ENCODE peak calls at places on chromosomes 4 and X, in seven cellular contexts. D is suprapubic skin; H is left ventricle myocardium inferior; G is A549; X is CD8-positive, alpha-beta T cell; T is prostate gland; R is heart right ventricle. K is an unnamed sample.

GRCh38 chr4:89110986-89111832 is at the start of gene TIGD2:
- DNase-seq in D (peak; percentile 91), H (peak; percentile 90), G (peak; percentile 70), X (peak; percentile 88), T (peak; percentile 85), R (peak; percentile 89), K (peak; percentile 76)

GRCh38 chr4:111512081-111512774 is 633.0 kb upstream of the FAM241A start:
- DNase-seq in D (no peak), H (no peak), G (peak; percentile 3), X (no peak), T (no peak), R (no peak), K (no peak)

GRCh38 chr4:1952719-1953118 is 56.1 kb downstream of the NELFA start:
- DNase-seq in D (no peak), H (no peak), G (no peak), X (no peak), T (no peak), R (no peak), K (no peak)

GRCh38 chr4:122803788-122804208 is 22.8 kb upstream of the FGF2 start:
- DNase-seq in D (no peak), H (peak; percentile 22), G (no peak), X (no peak), T (no peak), R (peak; percentile 20), K (no peak)

GRCh38 chr4:65018313-65018712 is 609.1 kb upstream of the TECRL start:
- DNase-seq in D (no peak), H (no peak), G (no peak), X (no peak), T (no peak), R (no peak), K (no peak)

GRCh38 chr4:138910201-138910913 is 105.2 kb upstream of the NOCT start:
- DNase-seq in D (no peak), H (no peak), G (peak; percentile 31), X (no peak), T (no peak), R (no peak), K (no peak)

GRCh38 chrX:79715448-79715847 is 299.1 kb upstream of the TBX22 start:
- DNase-seq in D (no peak), H (no peak), G (no peak), X (no peak), T (no peak), R (no peak), K (no peak)

GRCh38 chr4:1777822-1778641 is 15.1 kb upstream of the FGFR3 start:
- DNase-seq in D (no peak), H (no peak), G (peak; percentile 49), X (no peak), T (no peak), R (no peak), K (peak; percentile 85)

GRCh38 chrX:6891404-6891803 is 256.1 kb upstream of the STS start:
- DNase-seq in D (no peak), H (no peak), G (no peak), X (no peak), T (no peak), R (no peak), K (no peak)

GRCh38 chr4:40957281-40957680 is 207.5 kb downstream of the NSUN7 start:
- DNase-seq in D (no peak), H (no peak), G (no peak), X (no peak), T (no peak), R (no peak), K (no peak)

GRCh38 chrX:69538321-69538876 is 34.3 kb downstream of the NALF2 start:
- DNase-seq in D (peak; percentile 84), H (peak; percentile 69), G (peak; percentile 70), X (peak; percentile 68), T (peak; percentile 48), R (peak; percentile 83), K (no peak)

GRCh38 chrX:133968109-133968508 is 17.3 kb downstream of the GPC3 start:
- DNase-seq in D (no peak), H (no peak), G (no peak), X (no peak), T (no peak), R (no peak), K (no peak)

GRCh38 chrX:14267224-14267623 is 237.5 kb upstream of the GEMIN8 start:
- DNase-seq in D (no peak), H (no peak), G (no peak), X (no peak), T (no peak), R (no peak), K (no peak)

GRCh38 chr4:140448830-140449229 is 21.4 kb upstream of the CLGN start:
- DNase-seq in D (no peak), H (no peak), G (no peak), X (no peak), T (no peak), R (no peak), K (no peak)

GRCh38 chr4:111652206-111652605 is 493.0 kb upstream of the FAM241A start:
- DNase-seq in D (no peak), H (no peak), G (no peak), X (no peak), T (no peak), R (no peak), K (no peak)

GRCh38 chrX:14095702-14096101 is 66.0 kb upstream of the GEMIN8 start:
- DNase-seq in D (no peak), H (no peak), G (no peak), X (peak; percentile 19), T (no peak), R (no peak), K (no peak)

GRCh38 chr4:138182838-138183426 is 59.2 kb downstream of the SLC7A11 start:
- DNase-seq in D (no peak), H (no peak), G (peak; percentile 10), X (no peak), T (peak; percentile 24), R (no peak), K (no peak)

GRCh38 chrX:2748171-2748814 is 3.5 kb upstream of the XG start:
- DNase-seq in D (no peak), H (no peak), G (no peak), X (no peak), T (no peak), R (no peak), K (no peak)

GRCh38 chr4:82744284-82744963 is 54.2 kb downstream of the SCD5 start:
- DNase-seq in D (no peak), H (no peak), G (no peak), X (no peak), T (peak; percentile 15), R (no peak), K (no peak)

GRCh38 chr4:22268350-22269025 is 247.4 kb downstream of the ADGRA3 start:
- DNase-seq in D (no peak), H (no peak), G (no peak), X (no peak), T (no peak), R (no peak), K (no peak)

GRCh38 chr4:180169394-180169793 is 2073.8 kb upstream of the TENM3 start:
- DNase-seq in D (no peak), H (no peak), G (no peak), X (no peak), T (no peak), R (no peak), K (no peak)

GRCh38 chrX:152912121-152912520 is 14.3 kb downstream of the ZNF185 start:
- DNase-seq in D (no peak), H (no peak), G (no peak), X (no peak), T (no peak), R (no peak), K (no peak)

GRCh38 chr4:73311428-73311827 is 52.8 kb upstream of the ANKRD17 start:
- DNase-seq in D (no peak), H (no peak), G (no peak), X (no peak), T (no peak), R (no peak), K (no peak)

GRCh38 chrX:55908685-55909212 is 191.2 kb downstream of the RRAGB start:
- DNase-seq in D (no peak), H (no peak), G (peak; percentile 20), X (no peak), T (peak; percentile 4), R (peak; percentile 5), K (no peak)

DNA sequence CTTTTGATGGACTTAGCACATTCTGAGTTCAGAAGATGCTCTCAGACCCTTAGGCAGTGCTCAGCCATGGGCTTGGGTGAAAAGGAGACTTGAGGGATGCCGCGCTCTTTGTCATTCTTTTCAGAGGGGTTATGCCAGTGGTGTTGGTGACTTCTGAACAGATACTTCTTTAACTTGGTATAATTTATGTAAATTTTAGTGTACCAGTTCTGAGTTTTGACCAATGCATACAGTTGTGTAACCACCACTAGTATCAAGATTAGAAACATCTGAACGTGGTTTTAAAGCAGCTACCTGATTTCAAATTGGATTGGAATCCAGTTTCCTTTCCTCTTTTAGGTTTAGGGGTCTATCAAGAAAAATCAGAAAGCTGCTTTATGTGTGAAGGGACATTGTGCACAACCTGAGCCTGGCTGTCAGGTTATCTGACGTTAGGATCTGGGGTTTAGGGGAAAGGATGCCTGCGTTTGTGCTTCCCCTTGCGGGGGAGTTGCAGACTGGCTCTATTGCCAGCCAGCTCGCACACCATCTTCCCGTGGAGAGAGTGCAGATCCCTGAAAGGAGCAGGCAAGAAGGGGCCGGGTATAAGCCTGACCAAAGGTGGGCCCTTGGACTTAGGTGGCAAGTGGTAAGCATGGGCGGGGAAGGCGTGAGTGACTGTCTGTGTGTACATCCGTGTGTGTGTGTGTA is 19.0 kb downstream of the SMS start:
- DNase-seq in D (no peak), H (no peak), G (no peak), X (no peak), T (no peak), R (no peak), K (no peak)
- H3K4me1 ChIP-seq in D (no peaks in the 10 kb centered on the region), H (peaks cover 44% of the 10 kb centered on the region), G (peaks cover 21% of the 10 kb centered on the region), X (no peaks in the 10 kb centered on the region), T (no peaks in the 10 kb centered on the region), R (peaks cover 25% of the 10 kb centered on the region), K (no peaks in the 10 kb centered on the region)

GRCh38 chr4:54322817-54323417 is 93.8 kb downstream of the PDGFRA start:
- DNase-seq in D (no peak), H (peak; percentile 43), G (peak; percentile 37), X (peak; percentile 27), T (peak; percentile 60), R (peak; percentile 26), K (no peak)
- TF ChIP-seq CTCF in D (peak; percentile 44), H (peak; percentile 80), G (peak; percentile 53), X (peak; percentile 39), T (no peak), R (peak; percentile 84), K (peak; percentile 82)

GRCh38 chr4:94498502-94498901 is 46.8 kb downstream of the PDLIM5 start:
- DNase-seq in D (no peak), H (no peak), G (no peak), X (no peak), T (no peak), R (no peak), K (no peak)

GRCh38 chr4:94497690-94498089 is 45.9 kb downstream of the PDLIM5 start:
- DNase-seq in D (no peak), H (no peak), G (no peak), X (no peak), T (no peak), R (no peak), K (no peak)

GRCh38 chr4:94504545-94504944 is 52.8 kb downstream of the PDLIM5 start:
- DNase-seq in D (no peak), H (no peak), G (no peak), X (no peak), T (no peak), R (no peak), K (no peak)

GRCh38 chr4:94500696-94501095 is 49.0 kb downstream of the PDLIM5 start:
- DNase-seq in D (no peak), H (peak; percentile 35), G (no peak), X (no peak), T (no peak), R (peak; percentile 23), K (no peak)
- H3K4me1 ChIP-seq in D (peaks cover 8% of the 10 kb centered on the region), H (peaks cover 97% of the 10 kb centered on the region), G (peaks cover 1% of the 10 kb centered on the region), X (no peaks in the 10 kb centered on the region), T (no peaks in the 10 kb centered on the region), R (peaks cover 90% of the 10 kb centered on the region), K (peaks cover 23% of the 10 kb centered on the region)

GRCh38 chr4:102827674-102828496 is 534 bp upstream of the UBE2D3 start:
- DNase-seq in D (peak; percentile 99), H (peak; percentile 99), G (peak; percentile 53), X (peak; percentile 99), T (peak; percentile 99), R (peak; percentile 97), K (peak; percentile 100)
- TF ChIP-seq CTCF in D (no peak), H (no peak), G (no peak), X (no peak), T (no peak), R (no peak), K (no peak)

K was measured in RWPE2.